ENCODE peak calls at places on chromosome 22, in ten cellular contexts. N is T1000; B is CD4-positive, CD25-positive, alpha-beta regulatory T cell; W is effector CD8-positive, alpha-beta T cell; Z is ELR; L is DMS79; X is activated CD4-positive, alpha-beta T cell treated with anti-CD3 and anti-CD28 coated beads, Interleukin-2, amount 50 U/mL, for 1 hour; U is kidney; K is stimulated activated CD4-positive, alpha-beta T cell treated with anti-CD3 and anti-CD28 coated beads, Interleukin-1b, Interleukin-23, amount 100 ng/mL, for 1 hour; P is mucosa of descending colon. D is an unnamed sample.

GRCh38 chr22:45271667-45272188 is 13.0 kb upstream of the UPK3A start:
- DNase-seq in N (no peak), B (no peak), W (no peak), Z (no peak), L (no peak), X (no peak), U (peak), K (no peak), P (no peak), D (no peak)

GRCh38 chr22:50633771-50634170 is 5.8 kb upstream of the ARSA start:
- DNase-seq in N (no peak), B (no peak), W (no peak), Z (no peak), L (no peak), X (no peak), U (no peak), K (no peak), P (no peak), D (no peak)

GRCh38 chr22:43173976-43174720 is 12.8 kb downstream of the TTLL12 start:
- DNase-seq in N (no peak), B (no peak), W (no peak), Z (no peak), L (no peak), X (no peak), U (peak), K (no peak), P (no peak), D (no peak)

GRCh38 chr22:36081023-36081431 is 52.4 kb upstream of the RBFOX2 start:
- DNase-seq in N (peak), B (no peak), W (no peak), Z (peak), L (no peak), X (no peak), U (no peak), K (no peak), P (no peak), D (no peak)

GRCh38 chr22:27857441-27857840 is 55.9 kb upstream of the MN1 start:
- DNase-seq in N (no peak), B (no peak), W (no peak), Z (no peak), L (no peak), X (no peak), U (no peak), K (no peak), P (no peak), D (no peak)

GRCh38 chr22:37757663-37758062 is 50.1 kb upstream of the GCAT start:
- DNase-seq in N (no peak), B (no peak), W (no peak), Z (no peak), L (no peak), X (no peak), U (no peak), K (no peak), P (no peak), D (no peak)

GRCh38 chr22:49663823-49664222 is 163.8 kb downstream of the BRD1 start:
- DNase-seq in N (no peak), B (no peak), W (no peak), Z (no peak), L (no peak), X (no peak), U (peak), K (no peak), P (no peak), D (no peak)

GRCh38 chr22:38350444-38351359 is 33.5 kb upstream of the CSNK1E start:
- DNase-seq in N (no peak), B (no peak), W (no peak), Z (no peak), L (no peak), X (no peak), U (peak), K (no peak), P (peak), D (peak)

GRCh38 chr22:28139993-28140392 is 220.9 kb upstream of the PITPNB start:
- DNase-seq in N (no peak), B (no peak), W (no peak), Z (peak), L (no peak), X (no peak), U (no peak), K (no peak), P (no peak), D (no peak)

GRCh38 chr22:19497245-19497644 is 17.5 kb downstream of the CDC45 start:
- DNase-seq in N (no peak), B (no peak), W (no peak), Z (peak), L (no peak), X (no peak), U (no peak), K (no peak), P (no peak), D (no peak)

GRCh38 chr22:42270512-42271190 is at the start of gene TCF20:
- DNase-seq in N (peak), B (peak), W (peak), Z (peak), L (no peak), X (peak), U (peak), K (peak), P (peak), D (peak)

GRCh38 chr22:26406118-26406517 is 22.9 kb upstream of the ASPHD2 start:
- DNase-seq in N (no peak), B (no peak), W (no peak), Z (peak), L (no peak), X (no peak), U (no peak), K (no peak), P (no peak), D (no peak)

GRCh38 chr22:36461665-36462474 is 19.6 kb downstream of the TXN2 start:
- DNase-seq in N (peak), B (no peak), W (no peak), Z (peak), L (peak), X (no peak), U (peak), K (no peak), P (no peak), D (peak)

GRCh38 chr22:31098633-31099110 is 8.7 kb downstream of the SELENOM start:
- DNase-seq in N (no peak), B (no peak), W (no peak), Z (peak), L (no peak), X (no peak), U (no peak), K (no peak), P (peak), D (no peak)

D was measured in mesothelial cell of epicardium.